ENCODE peak calls at places on chromosomes 3 and 15, in four cellular contexts. One of them, this sample, is unnamed.

GRCh38 chr3:182451871-182452270 is 341.4 kb upstream of the ATP11B start:
- DNase-seq in lower leg skin: no peak
- DNase-seq in right lobe of liver: no peak
- DNase-seq in Peyer's patch: no peak
- DNase-seq in this sample: no peak

GRCh38 chr15:66408690-66409089 is 22.0 kb downstream of the MAP2K1 start:
- DNase-seq in lower leg skin: no peak
- DNase-seq in Peyer's patch: no peak
- DNase-seq in right lobe of liver: no peak
- DNase-seq in this sample: no peak

GRCh38 chr3:149367021-149367840 is 10.2 kb downstream of the TM4SF1 start:
- DNase-seq in right lobe of liver: no peak
- DNase-seq in Peyer's patch: no peak
- DNase-seq in lower leg skin: no peak
- DNase-seq in this sample: no peak

GRCh38 chr3:63442918-63443317 is 164.8 kb downstream of the SYNPR start:
- DNase-seq in lower leg skin: no peak
- DNase-seq in right lobe of liver: no peak
- DNase-seq in Peyer's patch: no peak
- DNase-seq in this sample: no peak

GRCh38 chr3:181695661-181696491 is 15.8 kb upstream of the SOX2 start:
- DNase-seq in right lobe of liver: no peak
- DNase-seq in lower leg skin: no peak
- DNase-seq in Peyer's patch: no peak
- DNase-seq in this sample: no peak

GRCh38 chr3:106825962-106826605 is 551.2 kb upstream of the CCDC54 start:
- DNase-seq in lower leg skin: no peak
- DNase-seq in Peyer's patch: no peak
- DNase-seq in right lobe of liver: no peak
- DNase-seq in this sample: no peak

GRCh38 chr3:128011140-128011539 is 41.1 kb upstream of the SEC61A1 start:
- DNase-seq in lower leg skin: no peak
- DNase-seq in right lobe of liver: peak; percentile 66
- DNase-seq in Peyer's patch: no peak
- DNase-seq in this sample: no peak

GRCh38 chr15:48616216-48616615 is 29.3 kb downstream of the FBN1 start:
- DNase-seq in right lobe of liver: no peak
- DNase-seq in Peyer's patch: no peak
- DNase-seq in lower leg skin: no peak
- DNase-seq in this sample: no peak

GRCh38 chr3:144989756-144990155 is 1018.1 kb downstream of the DIPK2A start:
- DNase-seq in Peyer's patch: no peak
- DNase-seq in right lobe of liver: no peak
- DNase-seq in lower leg skin: no peak
- DNase-seq in this sample: no peak

GRCh38 chr3:117903226-117903625 is 1131.4 kb downstream of the IGSF11 start:
- DNase-seq in lower leg skin: no peak
- DNase-seq in Peyer's patch: no peak
- DNase-seq in right lobe of liver: no peak
- DNase-seq in this sample: no peak

GRCh38 chr3:45548724-45549123 is 45.8 kb upstream of the LIMD1 start:
- DNase-seq in Peyer's patch: no peak
- DNase-seq in right lobe of liver: no peak
- DNase-seq in lower leg skin: no peak
- DNase-seq in this sample: no peak

GRCh38 chr15:98674336-98674735 is 26.0 kb downstream of the IGF1R start:
- DNase-seq in right lobe of liver: no peak
- DNase-seq in lower leg skin: no peak
- DNase-seq in Peyer's patch: no peak
- DNase-seq in this sample: peak; percentile 37

GRCh38 chr3:187709155-187709554 is 6.8 kb upstream of the RTP2 start:
- DNase-seq in lower leg skin: no peak
- DNase-seq in right lobe of liver: no peak
- DNase-seq in Peyer's patch: no peak
- DNase-seq in this sample: no peak

GRCh38 chr3:42014949-42015533 is 53.1 kb upstream of the ULK4 start:
- DNase-seq in right lobe of liver: peak; percentile 57
- DNase-seq in lower leg skin: peak; percentile 38
- DNase-seq in Peyer's patch: peak; percentile 68
- DNase-seq in this sample: peak; percentile 66

GRCh38 chr3:80192871-80193270 is 425.1 kb upstream of the ROBO1 start:
- DNase-seq in lower leg skin: no peak
- DNase-seq in right lobe of liver: no peak
- DNase-seq in Peyer's patch: no peak
- DNase-seq in this sample: no peak

GRCh38 chr15:74226761-74227540 is 9.2 kb upstream of the CCDC33 start:
- DNase-seq in Peyer's patch: no peak
- DNase-seq in right lobe of liver: no peak
- DNase-seq in lower leg skin: no peak
- DNase-seq in this sample: no peak

GRCh38 chr3:122033018-122033417 is 11.0 kb upstream of the ILDR1 start:
- DNase-seq in right lobe of liver: no peak
- DNase-seq in Peyer's patch: no peak
- DNase-seq in lower leg skin: no peak
- DNase-seq in this sample: no peak

GRCh38 chr3:126349071-126349470 is 8.1 kb downstream of the KLF15 start:
- DNase-seq in lower leg skin: no peak
- DNase-seq in Peyer's patch: no peak
- DNase-seq in right lobe of liver: no peak
- DNase-seq in this sample: peak; percentile 48

GRCh38 chr3:62954579-62954978 is 79.4 kb upstream of the CADPS start:
- DNase-seq in lower leg skin: no peak
- DNase-seq in right lobe of liver: no peak
- DNase-seq in Peyer's patch: no peak
- DNase-seq in this sample: no peak

GRCh38 chr3:112134335-112135124 is 1.5 kb upstream of the GCSAM start:
- DNase-seq in lower leg skin: no peak
- DNase-seq in Peyer's patch: no peak
- DNase-seq in right lobe of liver: no peak
- DNase-seq in this sample: no peak

GRCh38 chr15:47542312-47543094 is 174.8 kb upstream of the SEMA6D start:
- DNase-seq in Peyer's patch: no peak
- DNase-seq in lower leg skin: no peak
- DNase-seq in right lobe of liver: no peak
- DNase-seq in this sample: no peak

GRCh38 chr3:128846501-128846900 is 32.9 kb upstream of the ACAD9 start:
- DNase-seq in right lobe of liver: no peak
- DNase-seq in lower leg skin: no peak
- DNase-seq in Peyer's patch: no peak
- DNase-seq in this sample: no peak

GRCh38 chr3:72177075-72178050 is 392.4 kb upstream of the PROK2 start:
- DNase-seq in right lobe of liver: peak; percentile 71
- DNase-seq in lower leg skin: no peak
- DNase-seq in Peyer's patch: no peak
- DNase-seq in this sample: peak; percentile 69

GRCh38 chr15:74695597-74696397 is at the start of gene EDC3:
- DNase-seq in lower leg skin: peak; percentile 81
- DNase-seq in right lobe of liver: peak; percentile 89
- DNase-seq in Peyer's patch: peak; percentile 91
- DNase-seq in this sample: peak; percentile 92

GRCh38 chr15:42544858-42545629 is 3.5 kb downstream of the LRRC57 start:
- DNase-seq in right lobe of liver: no peak
- DNase-seq in lower leg skin: no peak
- DNase-seq in Peyer's patch: no peak
- DNase-seq in this sample: no peak

GRCh38 chr3:16148783-16149182 is 25.7 kb upstream of the GALNT15 start:
- DNase-seq in right lobe of liver: peak; percentile 52
- DNase-seq in lower leg skin: peak; percentile 95
- DNase-seq in Peyer's patch: peak; percentile 22
- DNase-seq in this sample: peak; percentile 83

GRCh38 chr15:99401971-99402732 is 150.9 kb downstream of the LRRC28 start:
- DNase-seq in Peyer's patch: no peak
- DNase-seq in right lobe of liver: no peak
- DNase-seq in lower leg skin: no peak
- DNase-seq in this sample: no peak

GRCh38 chr3:139301183-139301582 is 42.6 kb upstream of the MRPS22 start:
- DNase-seq in lower leg skin: no peak
- DNase-seq in Peyer's patch: no peak
- DNase-seq in right lobe of liver: no peak
- DNase-seq in this sample: no peak

GRCh38 chr3:113263020-113263419 is 51.7 kb downstream of the BOC start:
- DNase-seq in right lobe of liver: no peak
- DNase-seq in lower leg skin: peak; percentile 80
- DNase-seq in Peyer's patch: no peak
- DNase-seq in this sample: no peak

GRCh38 chr3:184050217-184050847 is 2.5 kb upstream of the HTR3C start:
- DNase-seq in Peyer's patch: no peak
- DNase-seq in right lobe of liver: no peak
- DNase-seq in lower leg skin: no peak
- DNase-seq in this sample: no peak

GRCh38 chr3:53156368-53156834 is 4.6 kb upstream of the PRKCD start:
- DNase-seq in right lobe of liver: no peak
- DNase-seq in Peyer's patch: no peak
- DNase-seq in lower leg skin: no peak
- DNase-seq in this sample: no peak

GRCh38 chr3:80405618-80406017 is 637.8 kb upstream of the ROBO1 start:
- DNase-seq in lower leg skin: no peak
- DNase-seq in right lobe of liver: no peak
- DNase-seq in Peyer's patch: no peak
- DNase-seq in this sample: no peak

GRCh38 chr3:1506090-1506489 is 413.3 kb downstream of the CNTN6 start:
- DNase-seq in lower leg skin: no peak
- DNase-seq in Peyer's patch: no peak
- DNase-seq in right lobe of liver: no peak
- DNase-seq in this sample: no peak

GRCh38 chr15:87567399-87567798 is 689.1 kb downstream of the NTRK3 start:
- DNase-seq in Peyer's patch: no peak
- DNase-seq in right lobe of liver: no peak
- DNase-seq in lower leg skin: peak; percentile 15
- DNase-seq in this sample: no peak
- H3K4me3 ChIP-seq in Peyer's patch: no peak overlapping the region
- H3K4me3 ChIP-seq in right lobe of liver: no peak overlapping the region
- H3K4me3 ChIP-seq in lower leg skin: no peak overlapping the region
- H3K4me3 ChIP-seq in this sample: no peak overlapping the region

GRCh38 chr3:152244156-152244888 is 24.4 kb upstream of the MBNL1 start:
- DNase-seq in Peyer's patch: no peak
- DNase-seq in lower leg skin: no peak
- DNase-seq in right lobe of liver: no peak
- DNase-seq in this sample: no peak
- TF ChIP-seq POLR2A in Peyer's patch: no peak
- TF ChIP-seq POLR2A in lower leg skin: no peak
- TF ChIP-seq POLR2A in right lobe of liver: no peak
- TF ChIP-seq POLR2A in this sample: no peak

DNA sequence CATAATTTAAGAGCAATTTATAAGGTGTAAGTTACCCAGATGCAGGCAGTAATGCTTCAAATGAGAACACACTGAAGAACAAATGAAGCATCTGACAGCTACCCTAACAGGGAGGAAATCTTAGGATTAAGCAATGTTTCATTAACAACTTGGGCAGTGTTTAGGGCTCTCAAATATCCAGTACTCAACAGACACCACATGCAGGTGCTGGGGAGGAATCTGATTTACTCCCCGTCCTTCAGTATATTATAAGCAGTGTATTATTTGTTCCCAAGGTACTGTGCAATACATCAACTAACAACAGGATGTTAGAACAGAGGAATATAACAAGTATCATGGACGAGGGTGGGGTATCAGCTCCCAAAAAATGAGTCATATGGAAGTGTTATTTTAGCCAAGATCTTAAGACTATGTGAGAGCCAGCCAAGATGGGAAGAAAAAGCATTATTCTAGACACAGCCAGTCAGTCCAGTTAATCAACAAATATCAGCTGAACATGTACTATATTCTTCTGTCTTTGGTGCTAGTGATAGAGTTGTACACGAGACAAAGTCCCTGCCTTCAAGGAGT is 20.4 kb downstream of the BTBD1 start:
- DNase-seq in right lobe of liver: no peak
- DNase-seq in Peyer's patch: no peak
- DNase-seq in lower leg skin: no peak
- DNase-seq in this sample: no peak
- H3K4me3 ChIP-seq in right lobe of liver: no peak overlapping the region
- H3K4me3 ChIP-seq in Peyer's patch: no peak overlapping the region
- H3K4me3 ChIP-seq in lower leg skin: no peak overlapping the region
- H3K4me3 ChIP-seq in this sample: no peak overlapping the region

DNA sequence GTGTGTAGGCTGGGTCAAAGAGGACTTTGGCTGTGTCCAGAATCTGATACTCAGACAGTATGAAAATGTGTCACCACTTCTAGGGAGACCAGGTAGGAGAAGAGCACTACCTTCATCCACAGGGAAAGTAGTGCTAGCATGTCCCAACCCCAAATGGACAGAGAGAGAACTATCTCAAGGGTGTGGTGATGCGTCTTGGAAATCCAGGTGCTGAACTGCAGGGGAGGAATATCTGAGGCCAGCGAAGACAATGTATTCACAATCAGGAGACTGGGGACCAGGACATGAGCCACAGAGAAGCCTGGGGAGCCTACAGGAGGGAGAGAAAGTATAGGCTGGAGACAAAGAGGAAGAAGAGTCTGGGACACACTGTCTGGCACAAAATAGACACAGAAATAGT is 152.0 kb upstream of the WNT5A start:
- DNase-seq in lower leg skin: no peak
- DNase-seq in Peyer's patch: no peak
- DNase-seq in right lobe of liver: no peak
- DNase-seq in this sample: no peak
- TF ChIP-seq POLR2A in lower leg skin: no peak
- TF ChIP-seq POLR2A in Peyer's patch: no peak
- TF ChIP-seq POLR2A in right lobe of liver: no peak
- TF ChIP-seq POLR2A in this sample: no peak

GRCh38 chr3:158479051-158479450 is 91.9 kb upstream of the MLF1 start:
- DNase-seq in lower leg skin: no peak
- DNase-seq in Peyer's patch: no peak
- DNase-seq in right lobe of liver: no peak
- DNase-seq in this sample: no peak
- H3K4me3 ChIP-seq in lower leg skin: no peak overlapping the region
- H3K4me3 ChIP-seq in Peyer's patch: no peak overlapping the region
- H3K4me3 ChIP-seq in right lobe of liver: no peak overlapping the region
- H3K4me3 ChIP-seq in this sample: no peak overlapping the region

GRCh38 chr3:3821780-3822179 is 22.5 kb downstream of the LRRN1 start:
- DNase-seq in lower leg skin: no peak
- DNase-seq in right lobe of liver: no peak
- DNase-seq in Peyer's patch: no peak
- DNase-seq in this sample: no peak
- TF ChIP-seq POLR2A in lower leg skin: no peak
- TF ChIP-seq POLR2A in right lobe of liver: no peak
- TF ChIP-seq POLR2A in Peyer's patch: no peak
- TF ChIP-seq POLR2A in this sample: no peak

GRCh38 chr3:123446610-123447109 is 2.2 kb downstream of the ADCY5 start:
- DNase-seq in Peyer's patch: no peak
- DNase-seq in right lobe of liver: no peak
- DNase-seq in lower leg skin: no peak
- DNase-seq in this sample: no peak
- H3K4me3 ChIP-seq in Peyer's patch: no peak overlapping the region
- H3K4me3 ChIP-seq in right lobe of liver: peak overlapping the region; percentile 21
- H3K4me3 ChIP-seq in lower leg skin: no peak overlapping the region
- H3K4me3 ChIP-seq in this sample: peak overlapping the region; percentile 66